ENCODE peak calls at places on chromosome 14, in eight cellular contexts. U is tibial nerve, L is vagina, Y is uterus, V is body of pancreas, X is suprapubic skin, G is transverse colon, A is HepG2. R is an unnamed sample.

GRCh38 chr14:65949711-65950516 is 536.3 kb upstream of the CCDC196 start:
- DNase-seq in L (no peak), X (no peak), V (peak; percentile 70), U (no peak), G (peak; percentile 39), A (peak; percentile 29), Y (peak; percentile 24), R (no peak)

GRCh38 chr14:91399868-91400640 is 17.6 kb downstream of the CCDC88C start:
- DNase-seq in Y (no peak), V (peak; percentile 49), G (peak; percentile 69), L (no peak), A (no peak), U (no peak), X (no peak), R (no peak)

GRCh38 chr14:68397827-68398226 is 395.0 kb downstream of the ZFP36L1 start:
- DNase-seq in X (no peak), L (no peak), V (no peak), A (no peak), U (no peak), Y (peak; percentile 39), G (no peak), R (no peak)

GRCh38 chr14:54000341-54000811 is 43.8 kb upstream of the BMP4 start:
- DNase-seq in L (no peak), V (no peak), Y (no peak), U (no peak), X (no peak), G (no peak), A (no peak), R (no peak)

GRCh38 chr14:28365510-28365909 is 401.1 kb upstream of the FOXG1 start:
- DNase-seq in X (no peak), Y (no peak), A (no peak), U (no peak), V (no peak), G (no peak), L (no peak), R (no peak)

GRCh38 chr14:83164016-83164415 is 1630.4 kb upstream of the SEL1L start:
- DNase-seq in Y (no peak), L (no peak), G (no peak), V (no peak), U (no peak), X (no peak), A (no peak), R (no peak)

GRCh38 chr14:64272019-64272418 is 22.2 kb downstream of the ESR2 start:
- DNase-seq in A (no peak), U (no peak), G (no peak), V (no peak), Y (no peak), L (no peak), X (no peak), R (no peak)

GRCh38 chr14:54453252-54453651 is 12.1 kb upstream of the CNIH1 start:
- DNase-seq in V (no peak), L (no peak), U (no peak), X (no peak), G (no peak), Y (no peak), A (no peak), R (no peak)

GRCh38 chr14:62943202-62943601 is 102.1 kb downstream of the KCNH5 start:
- DNase-seq in Y (no peak), A (no peak), L (no peak), V (no peak), U (no peak), G (no peak), X (no peak), R (no peak)

GRCh38 chr14:50044040-50044651 is 72.2 kb downstream of the VCPKMT start:
- DNase-seq in A (no peak), L (no peak), G (no peak), Y (no peak), U (no peak), X (no peak), V (no peak), R (no peak)

GRCh38 chr14:93061380-93062012 is 54.2 kb downstream of the ITPK1 start:
- DNase-seq in V (no peak), L (no peak), G (no peak), Y (no peak), U (no peak), X (no peak), A (no peak), R (no peak)

GRCh38 chr14:93059260-93059659 is 56.5 kb downstream of the ITPK1 start:
- DNase-seq in G (no peak), A (no peak), L (no peak), X (no peak), V (no peak), U (no peak), Y (no peak), R (no peak)

GRCh38 chr14:93060841-93061240 is 54.9 kb downstream of the ITPK1 start:
- DNase-seq in U (no peak), A (no peak), X (no peak), L (no peak), G (no peak), V (no peak), Y (no peak), R (no peak)

GRCh38 chr14:93057586-93058280 is 58.0 kb downstream of the ITPK1 start:
- DNase-seq in Y (no peak), V (no peak), U (no peak), G (no peak), L (no peak), X (no peak), A (no peak), R (no peak)

GRCh38 chr14:93059917-93060545 is 55.7 kb downstream of the ITPK1 start:
- DNase-seq in Y (no peak), L (no peak), V (no peak), G (no peak), A (no peak), X (no peak), U (no peak), R (no peak)
- H3K27ac ChIP-seq in Y (peak overlapping the region; percentile 57), L (peak overlapping the region; percentile 43), V (peak overlapping the region; percentile 4), G (peak overlapping the region; percentile 77), A (peak overlapping the region; percentile 34), X (no peak overlapping the region), U (peak overlapping the region; percentile 77), R (peak overlapping the region; percentile 80)

GRCh38 chr14:56172074-56172473 is 53.9 kb downstream of the PELI2 start:
- DNase-seq in X (no peak), L (no peak), A (no peak), U (no peak), Y (no peak), V (no peak), G (no peak), R (no peak)
- H3K4me1 ChIP-seq in X (peaks cover 41% of the 10 kb centered on the region), L (peaks cover 30% of the 10 kb centered on the region), A (no peaks in the 10 kb centered on the region), U (peaks cover 8% of the 10 kb centered on the region), Y (no peaks in the 10 kb centered on the region), V (peaks cover 100% of the 10 kb centered on the region), G (peaks cover 20% of the 10 kb centered on the region), R (peaks cover 7% of the 10 kb centered on the region)

GRCh38 chr14:74713395-74713735 is 421 bp downstream of the FCF1 start:
- DNase-seq in X (no peak), G (no peak), Y (no peak), U (no peak), V (no peak), L (no peak), A (no peak), R (no peak)

GRCh38 chr14:74710477-74710876 is 2.4 kb downstream of the AREL1 start:
- DNase-seq in V (no peak), X (no peak), Y (no peak), L (no peak), U (no peak), G (no peak), A (no peak), R (no peak)

GRCh38 chr14:74712499-74713394 is at the start of the genes AREL1 and FCF1:
- DNase-seq in A (peak; percentile 90), L (peak; percentile 96), U (peak; percentile 87), Y (peak; percentile 85), G (peak; percentile 84), X (peak; percentile 87), V (peak; percentile 80), R (peak; percentile 94)
- TF ChIP-seq POLR2A in A (peak; percentile 81), L (no peak), U (peak; percentile 46), Y (peak; percentile 61), G (peak; percentile 75), X (no peak), V (no peak), R (peak; percentile 58)

GRCh38 chr14:102684276-102684663 is 91.8 kb downstream of the RCOR1 start:
- DNase-seq in G (no peak), Y (no peak), X (no peak), L (no peak), A (peak; percentile 67), V (no peak), U (no peak), R (no peak)
- H3K27ac ChIP-seq in G (peak overlapping the region; percentile 71), Y (no peak overlapping the region), X (no peak overlapping the region), L (no peak overlapping the region), A (peak overlapping the region; percentile 91), V (peak overlapping the region; percentile 55), U (no peak overlapping the region), R (no peak overlapping the region)

GRCh38 chr14:88821378-88821777 is 3.1 kb upstream of the TTC8 start:
- DNase-seq in X (no peak), A (no peak), Y (no peak), L (no peak), V (no peak), U (no peak), G (no peak), R (no peak)
- H3K4me1 ChIP-seq in X (peaks cover 15% of the 10 kb centered on the region), A (peaks cover 14% of the 10 kb centered on the region), Y (no peaks in the 10 kb centered on the region), L (peaks cover 10% of the 10 kb centered on the region), V (peaks cover 9% of the 10 kb centered on the region), U (peaks cover 6% of the 10 kb centered on the region), G (peaks cover 15% of the 10 kb centered on the region), R (peaks cover 12% of the 10 kb centered on the region)

GRCh38 chr14:93780811-93781210 is 7.5 kb downstream of the PRIMA1 start:
- DNase-seq in Y (no peak), U (no peak), L (no peak), X (no peak), G (no peak), A (no peak), V (no peak), R (no peak)
- TF ChIP-seq POLR2A in Y (no peak), U (no peak), L (no peak), X (no peak), G (no peak), A (no peak), V (no peak), R (no peak)

R was measured in esophagus muscularis mucosa.